ENCODE peak calls at places on chromosome 17, in six cellular contexts. One of them, this sample, is unnamed.

GRCh38 chr17:7238418-7239090 is 703 bp downstream of the PHF23 start:
- DNase-seq in ovary: peak
- DNase-seq in uterus: no peak
- DNase-seq in IMR-90: no peak
- DNase-seq in body of pancreas: no peak
- DNase-seq in right lobe of liver: no peak
- DNase-seq in this sample: no peak

GRCh38 chr17:76371656-76372628 is 12.5 kb upstream of the SPHK1 start:
- DNase-seq in ovary: no peak
- DNase-seq in uterus: no peak
- DNase-seq in IMR-90: peak
- DNase-seq in body of pancreas: no peak
- DNase-seq in right lobe of liver: no peak
- DNase-seq in this sample: no peak

GRCh38 chr17:41629826-41630670 is 5.7 kb upstream of the KRT17 start:
- DNase-seq in ovary: no peak
- DNase-seq in uterus: no peak
- DNase-seq in IMR-90: no peak
- DNase-seq in body of pancreas: no peak
- DNase-seq in right lobe of liver: no peak
- DNase-seq in this sample: no peak

GRCh38 chr17:69819316-69820087 is 255.5 kb upstream of the KCNJ16 start:
- DNase-seq in ovary: no peak
- DNase-seq in uterus: no peak
- DNase-seq in IMR-90: peak
- DNase-seq in body of pancreas: no peak
- DNase-seq in right lobe of liver: no peak
- DNase-seq in this sample: no peak

GRCh38 chr17:71677444-71677843 is 443.4 kb upstream of the SOX9 start:
- DNase-seq in ovary: no peak
- DNase-seq in uterus: no peak
- DNase-seq in IMR-90: peak
- DNase-seq in body of pancreas: no peak
- DNase-seq in right lobe of liver: no peak
- DNase-seq in this sample: no peak

GRCh38 chr17:61414936-61415251 is 15.3 kb downstream of the TBX2 start:
- DNase-seq in ovary: no peak
- DNase-seq in uterus: no peak
- DNase-seq in IMR-90: no peak
- DNase-seq in body of pancreas: no peak
- DNase-seq in right lobe of liver: no peak
- DNase-seq in this sample: no peak

GRCh38 chr17:12349297-12349696 is 316.4 kb upstream of the MYOCD start:
- DNase-seq in ovary: no peak
- DNase-seq in uterus: no peak
- DNase-seq in IMR-90: peak
- DNase-seq in body of pancreas: no peak
- DNase-seq in right lobe of liver: no peak
- DNase-seq in this sample: no peak

GRCh38 chr17:58587713-58588117 is 73.3 kb upstream of the MTMR4 start:
- DNase-seq in ovary: peak
- DNase-seq in uterus: peak
- DNase-seq in IMR-90: peak
- DNase-seq in body of pancreas: peak
- DNase-seq in right lobe of liver: peak
- DNase-seq in this sample: peak

GRCh38 chr17:50480854-50481490 is 2.3 kb downstream of the RSAD1 start:
- DNase-seq in ovary: no peak
- DNase-seq in uterus: no peak
- DNase-seq in IMR-90: no peak
- DNase-seq in body of pancreas: no peak
- DNase-seq in right lobe of liver: no peak
- DNase-seq in this sample: no peak

GRCh38 chr17:48429638-48430586 is at the start of gene SKAP1:
- DNase-seq in ovary: no peak
- DNase-seq in uterus: no peak
- DNase-seq in IMR-90: no peak
- DNase-seq in body of pancreas: peak
- DNase-seq in right lobe of liver: no peak
- DNase-seq in this sample: no peak

GRCh38 chr17:78766225-78766624 is 15.8 kb downstream of the CYTH1 start:
- DNase-seq in ovary: no peak
- DNase-seq in uterus: no peak
- DNase-seq in IMR-90: no peak
- DNase-seq in body of pancreas: no peak
- DNase-seq in right lobe of liver: no peak
- DNase-seq in this sample: no peak

GRCh38 chr17:50893183-50893993 is 27.2 kb upstream of the TOB1 start:
- DNase-seq in ovary: no peak
- DNase-seq in uterus: peak
- DNase-seq in IMR-90: peak
- DNase-seq in body of pancreas: peak
- DNase-seq in right lobe of liver: no peak
- DNase-seq in this sample: no peak

GRCh38 chr17:31319253-31319661 is 2.2 kb downstream of the EVI2A start:
- DNase-seq in ovary: no peak
- DNase-seq in uterus: no peak
- DNase-seq in IMR-90: no peak
- DNase-seq in body of pancreas: no peak
- DNase-seq in right lobe of liver: no peak
- DNase-seq in this sample: no peak

GRCh38 chr17:61757168-61757567 is 106.2 kb downstream of the BRIP1 start:
- DNase-seq in ovary: no peak
- DNase-seq in uterus: no peak
- DNase-seq in IMR-90: no peak
- DNase-seq in body of pancreas: no peak
- DNase-seq in right lobe of liver: no peak
- DNase-seq in this sample: no peak

GRCh38 chr17:67156269-67157199 is 88.5 kb downstream of the HELZ start:
- DNase-seq in ovary: no peak
- DNase-seq in uterus: no peak
- DNase-seq in IMR-90: peak
- DNase-seq in body of pancreas: no peak
- DNase-seq in right lobe of liver: no peak
- DNase-seq in this sample: no peak

GRCh38 chr17:45813051-45813731 is 29.1 kb downstream of the CRHR1 start:
- DNase-seq in ovary: no peak
- DNase-seq in uterus: no peak
- DNase-seq in IMR-90: no peak
- DNase-seq in body of pancreas: no peak
- DNase-seq in right lobe of liver: no peak
- DNase-seq in this sample: no peak

GRCh38 chr17:12227547-12227946 is 206.9 kb downstream of the MAP2K4 start:
- DNase-seq in ovary: no peak
- DNase-seq in uterus: no peak
- DNase-seq in IMR-90: no peak
- DNase-seq in body of pancreas: no peak
- DNase-seq in right lobe of liver: no peak
- DNase-seq in this sample: no peak

GRCh38 chr17:47990962-47991731 is 20.2 kb downstream of the CDK5RAP3 start:
- DNase-seq in ovary: no peak
- DNase-seq in uterus: no peak
- DNase-seq in IMR-90: peak
- DNase-seq in body of pancreas: no peak
- DNase-seq in right lobe of liver: no peak
- DNase-seq in this sample: no peak

GRCh38 chr17:9512323-9513168 is 63.1 kb downstream of the STX8 start:
- DNase-seq in ovary: no peak
- DNase-seq in uterus: no peak
- DNase-seq in IMR-90: peak
- DNase-seq in body of pancreas: no peak
- DNase-seq in right lobe of liver: no peak
- DNase-seq in this sample: no peak

GRCh38 chr17:4988168-4988567 is 693 bp upstream of the CAMTA2 start:
- DNase-seq in ovary: no peak
- DNase-seq in uterus: peak
- DNase-seq in IMR-90: no peak
- DNase-seq in body of pancreas: no peak
- DNase-seq in right lobe of liver: no peak
- DNase-seq in this sample: no peak

GRCh38 chr17:77356109-77356689 is 215.4 kb downstream of the SEC14L1 start:
- DNase-seq in ovary: peak
- DNase-seq in uterus: no peak
- DNase-seq in IMR-90: no peak
- DNase-seq in body of pancreas: no peak
- DNase-seq in right lobe of liver: no peak
- DNase-seq in this sample: peak

GRCh38 chr17:77027271-77027670 is 113.5 kb upstream of the SEC14L1 start:
- DNase-seq in ovary: no peak
- DNase-seq in uterus: no peak
- DNase-seq in IMR-90: no peak
- DNase-seq in body of pancreas: no peak
- DNase-seq in right lobe of liver: no peak
- DNase-seq in this sample: no peak

GRCh38 chr17:19833914-19834313 is 33.8 kb downstream of the ULK2 start:
- DNase-seq in ovary: no peak
- DNase-seq in uterus: no peak
- DNase-seq in IMR-90: peak
- DNase-seq in body of pancreas: no peak
- DNase-seq in right lobe of liver: no peak
- DNase-seq in this sample: no peak

DNA sequence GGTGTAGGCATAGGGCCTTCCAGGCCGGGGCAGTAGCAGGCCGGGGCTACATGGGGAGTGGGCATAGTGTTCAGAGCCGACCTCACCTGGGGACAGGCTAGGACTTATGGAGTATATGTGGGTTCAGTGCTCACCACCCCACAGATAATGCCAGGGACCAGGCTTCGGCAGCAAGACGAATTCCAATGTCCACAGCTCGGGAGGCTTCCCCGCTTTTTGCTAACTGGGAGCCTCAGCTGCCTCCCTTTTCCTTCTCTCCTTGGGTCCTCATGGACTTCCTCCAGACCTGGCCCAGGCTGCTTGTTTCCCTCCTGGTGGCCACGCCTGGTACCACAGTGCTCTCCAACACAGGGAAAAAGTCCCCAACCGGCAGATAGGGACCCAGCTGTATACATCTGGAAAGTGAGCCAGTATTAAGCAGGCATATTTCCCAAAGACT is 20.1 kb upstream of the SLC46A1 start:
- DNase-seq in ovary: no peak
- DNase-seq in uterus: no peak
- DNase-seq in IMR-90: no peak
- DNase-seq in body of pancreas: peak
- DNase-seq in right lobe of liver: no peak
- DNase-seq in this sample: no peak
- TF ChIP-seq POLR2A in ovary: no peak
- TF ChIP-seq POLR2A in uterus: no peak
- TF ChIP-seq POLR2A in IMR-90: no peak
- TF ChIP-seq POLR2A in body of pancreas: no peak
- TF ChIP-seq POLR2A in right lobe of liver: no peak
- TF ChIP-seq POLR2A in this sample: no peak

DNA sequence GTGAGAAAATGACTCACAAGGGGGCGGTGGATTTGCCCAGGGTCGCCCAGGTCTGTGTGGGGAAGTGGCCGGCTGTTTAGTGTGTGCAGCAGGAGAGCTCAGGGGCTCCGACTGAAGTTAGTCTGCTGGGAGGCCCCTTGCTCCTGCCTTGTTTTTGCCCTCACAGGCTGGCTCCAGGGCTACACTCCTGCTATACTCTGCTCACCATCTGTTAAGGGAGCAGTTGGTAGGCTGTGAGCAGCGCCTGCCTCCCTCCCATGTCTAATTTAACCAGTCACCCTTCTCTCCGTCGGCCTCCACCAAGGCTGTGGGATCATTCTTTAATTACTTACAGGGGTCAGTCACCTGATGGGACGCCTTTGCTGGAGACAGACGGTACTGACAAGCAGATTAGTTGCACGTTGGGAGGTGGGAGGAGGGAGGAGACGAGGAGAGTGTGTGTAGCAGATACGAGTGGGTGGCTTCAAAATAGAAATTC is 35.5 kb downstream of the KSR1 start:
- DNase-seq in ovary: no peak
- DNase-seq in uterus: no peak
- DNase-seq in IMR-90: no peak
- DNase-seq in body of pancreas: peak
- DNase-seq in right lobe of liver: peak
- DNase-seq in this sample: no peak
- H3K27ac ChIP-seq in ovary: no peak
- H3K27ac ChIP-seq in uterus: no peak
- H3K27ac ChIP-seq in IMR-90: no peak
- H3K27ac ChIP-seq in body of pancreas: peak
- H3K27ac ChIP-seq in right lobe of liver: no peak
- H3K27ac ChIP-seq in this sample: no peak

GRCh38 chr17:74212262-74212912 is 984 bp upstream of the TTYH2 start:
- DNase-seq in ovary: peak
- DNase-seq in uterus: no peak
- DNase-seq in IMR-90: no peak
- DNase-seq in body of pancreas: no peak
- DNase-seq in right lobe of liver: no peak
- DNase-seq in this sample: peak

GRCh38 chr17:74213897-74214386 is 571 bp downstream of the TTYH2 start:
- DNase-seq in ovary: peak
- DNase-seq in uterus: peak
- DNase-seq in IMR-90: no peak
- DNase-seq in body of pancreas: no peak
- DNase-seq in right lobe of liver: no peak
- DNase-seq in this sample: no peak

GRCh38 chr17:74211929-74212261 is 1.5 kb upstream of the TTYH2 start:
- DNase-seq in ovary: no peak
- DNase-seq in uterus: no peak
- DNase-seq in IMR-90: no peak
- DNase-seq in body of pancreas: no peak
- DNase-seq in right lobe of liver: no peak
- DNase-seq in this sample: peak

GRCh38 chr17:74214642-74215331 is 1.4 kb downstream of the TTYH2 start:
- DNase-seq in ovary: no peak
- DNase-seq in uterus: no peak
- DNase-seq in IMR-90: no peak
- DNase-seq in body of pancreas: no peak
- DNase-seq in right lobe of liver: no peak
- DNase-seq in this sample: no peak

GRCh38 chr17:74212913-74213791 is at the start of gene TTYH2:
- DNase-seq in ovary: peak
- DNase-seq in uterus: peak
- DNase-seq in IMR-90: peak
- DNase-seq in body of pancreas: peak
- DNase-seq in right lobe of liver: peak
- DNase-seq in this sample: peak
- TF ChIP-seq POLR2A in ovary: no peak
- TF ChIP-seq POLR2A in uterus: peak
- TF ChIP-seq POLR2A in IMR-90: no peak
- TF ChIP-seq POLR2A in body of pancreas: peak
- TF ChIP-seq POLR2A in right lobe of liver: peak
- TF ChIP-seq POLR2A in this sample: no peak

DNA sequence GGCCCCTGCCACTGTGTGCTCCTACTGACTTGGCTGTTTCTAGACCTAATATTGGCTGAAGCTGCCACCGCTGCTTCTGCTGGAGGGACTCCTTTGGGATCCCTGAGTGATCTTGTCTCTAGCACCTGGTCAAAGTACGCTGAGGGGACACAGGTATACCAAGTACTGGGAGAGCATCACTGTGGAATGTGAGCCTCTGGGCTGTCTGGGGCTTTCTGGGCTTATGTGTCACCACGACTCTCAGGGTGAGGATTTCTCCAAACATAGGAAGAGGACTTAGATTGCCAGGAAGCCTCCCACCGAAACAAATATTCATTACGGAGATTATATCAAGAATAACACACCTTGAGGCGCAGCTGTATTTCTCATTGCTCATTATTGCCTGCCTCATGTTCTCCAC is 435.8 kb downstream of the HS3ST3B1 start:
- DNase-seq in ovary: no peak
- DNase-seq in uterus: no peak
- DNase-seq in IMR-90: no peak
- DNase-seq in body of pancreas: no peak
- DNase-seq in right lobe of liver: no peak
- DNase-seq in this sample: no peak
- H3K27ac ChIP-seq in ovary: no peak
- H3K27ac ChIP-seq in uterus: no peak
- H3K27ac ChIP-seq in IMR-90: no peak
- H3K27ac ChIP-seq in body of pancreas: no peak
- H3K27ac ChIP-seq in right lobe of liver: no peak
- H3K27ac ChIP-seq in this sample: no peak

GRCh38 chr17:57356722-57357391 is 100.5 kb downstream of the MSI2 start:
- DNase-seq in ovary: peak
- DNase-seq in uterus: no peak
- DNase-seq in IMR-90: no peak
- DNase-seq in body of pancreas: no peak
- DNase-seq in right lobe of liver: no peak
- DNase-seq in this sample: peak
- TF ChIP-seq POLR2A in ovary: no peak
- TF ChIP-seq POLR2A in uterus: no peak
- TF ChIP-seq POLR2A in IMR-90: no peak
- TF ChIP-seq POLR2A in body of pancreas: no peak
- TF ChIP-seq POLR2A in right lobe of liver: no peak
- TF ChIP-seq POLR2A in this sample: no peak

This sample was measured in testis.